ENCODE peak calls at places on chromosomes 3 and 15, in nine cellular contexts. One of them, this sample, is unnamed.
A peak's percentile ranks its signal among the peaks of the same experiment; 100 is the strongest.

GRCh38 chr3:186356152-186356551 is 5.9 kb downstream of the DGKG start:
- DNase-seq in astrocyte of the cerebellum: no peak
- DNase-seq in NCI-H146: no peak
- DNase-seq in NCI-H524 treated with DMSO at 0.1 percent for 48 hours: no peak
- DNase-seq in iris pigment epithelial cell: no peak
- DNase-seq in activated gamma-delta T cell treated with Interleukin-2 at 50 U/mL for 16 hours: no peak
- DNase-seq in kidney epithelial cell: no peak
- DNase-seq in GM10248: no peak
- DNase-seq in CD8-positive, alpha-beta memory T cell: no peak
- DNase-seq in this sample: no peak

GRCh38 chr3:130839815-130840214 is 54.1 kb upstream of the ATP2C1 start:
- DNase-seq in iris pigment epithelial cell: no peak
- DNase-seq in astrocyte of the cerebellum: no peak
- DNase-seq in CD8-positive, alpha-beta memory T cell: no peak
- DNase-seq in activated gamma-delta T cell treated with Interleukin-2 at 50 U/mL for 16 hours: no peak
- DNase-seq in kidney epithelial cell: no peak
- DNase-seq in GM10248: peak; percentile 25
- DNase-seq in NCI-H146: peak; percentile 49
- DNase-seq in NCI-H524 treated with DMSO at 0.1 percent for 48 hours: peak; percentile 90
- DNase-seq in this sample: no peak

GRCh38 chr15:78338756-78339155 is 1.4 kb upstream of the CRABP1 start:
- DNase-seq in iris pigment epithelial cell: no peak
- DNase-seq in NCI-H524 treated with DMSO at 0.1 percent for 48 hours: peak; percentile 77
- DNase-seq in GM10248: no peak
- DNase-seq in kidney epithelial cell: no peak
- DNase-seq in activated gamma-delta T cell treated with Interleukin-2 at 50 U/mL for 16 hours: no peak
- DNase-seq in CD8-positive, alpha-beta memory T cell: no peak
- DNase-seq in NCI-H146: no peak
- DNase-seq in astrocyte of the cerebellum: no peak
- DNase-seq in this sample: no peak

GRCh38 chr15:64901914-64902313 is 9.8 kb upstream of the ANKDD1A start:
- DNase-seq in astrocyte of the cerebellum: no peak
- DNase-seq in iris pigment epithelial cell: no peak
- DNase-seq in NCI-H524 treated with DMSO at 0.1 percent for 48 hours: no peak
- DNase-seq in GM10248: no peak
- DNase-seq in activated gamma-delta T cell treated with Interleukin-2 at 50 U/mL for 16 hours: no peak
- DNase-seq in CD8-positive, alpha-beta memory T cell: peak; percentile 56
- DNase-seq in kidney epithelial cell: no peak
- DNase-seq in NCI-H146: no peak
- DNase-seq in this sample: no peak

GRCh38 chr15:48803877-48804276 is 7.0 kb downstream of the CEP152 start:
- DNase-seq in activated gamma-delta T cell treated with Interleukin-2 at 50 U/mL for 16 hours: no peak
- DNase-seq in kidney epithelial cell: no peak
- DNase-seq in NCI-H146: peak; percentile 79
- DNase-seq in iris pigment epithelial cell: no peak
- DNase-seq in CD8-positive, alpha-beta memory T cell: no peak
- DNase-seq in astrocyte of the cerebellum: no peak
- DNase-seq in GM10248: no peak
- DNase-seq in NCI-H524 treated with DMSO at 0.1 percent for 48 hours: no peak
- DNase-seq in this sample: no peak

GRCh38 chr3:149435936-149436885 is 38.3 kb upstream of the TM4SF4 start:
- DNase-seq in astrocyte of the cerebellum: no peak
- DNase-seq in kidney epithelial cell: no peak
- DNase-seq in iris pigment epithelial cell: no peak
- DNase-seq in activated gamma-delta T cell treated with Interleukin-2 at 50 U/mL for 16 hours: no peak
- DNase-seq in NCI-H146: no peak
- DNase-seq in GM10248: no peak
- DNase-seq in NCI-H524 treated with DMSO at 0.1 percent for 48 hours: no peak
- DNase-seq in CD8-positive, alpha-beta memory T cell: no peak
- DNase-seq in this sample: no peak

GRCh38 chr3:24952388-24952787 is 457.7 kb upstream of the THRB start:
- DNase-seq in iris pigment epithelial cell: no peak
- DNase-seq in CD8-positive, alpha-beta memory T cell: no peak
- DNase-seq in GM10248: no peak
- DNase-seq in activated gamma-delta T cell treated with Interleukin-2 at 50 U/mL for 16 hours: no peak
- DNase-seq in kidney epithelial cell: no peak
- DNase-seq in NCI-H146: peak; percentile 31
- DNase-seq in NCI-H524 treated with DMSO at 0.1 percent for 48 hours: no peak
- DNase-seq in astrocyte of the cerebellum: no peak
- DNase-seq in this sample: no peak

GRCh38 chr15:68241088-68241935 is 11.8 kb upstream of the CLN6 start:
- DNase-seq in activated gamma-delta T cell treated with Interleukin-2 at 50 U/mL for 16 hours: no peak
- DNase-seq in astrocyte of the cerebellum: no peak
- DNase-seq in CD8-positive, alpha-beta memory T cell: no peak
- DNase-seq in GM10248: no peak
- DNase-seq in NCI-H146: no peak
- DNase-seq in kidney epithelial cell: no peak
- DNase-seq in iris pigment epithelial cell: no peak
- DNase-seq in NCI-H524 treated with DMSO at 0.1 percent for 48 hours: no peak
- DNase-seq in this sample: no peak

GRCh38 chr3:32500880-32501784 is 1.5 kb downstream of the CMTM6 start:
- DNase-seq in NCI-H146: no peak
- DNase-seq in NCI-H524 treated with DMSO at 0.1 percent for 48 hours: no peak
- DNase-seq in GM10248: no peak
- DNase-seq in kidney epithelial cell: no peak
- DNase-seq in astrocyte of the cerebellum: no peak
- DNase-seq in iris pigment epithelial cell: no peak
- DNase-seq in CD8-positive, alpha-beta memory T cell: no peak
- DNase-seq in activated gamma-delta T cell treated with Interleukin-2 at 50 U/mL for 16 hours: no peak
- DNase-seq in this sample: no peak

GRCh38 chr3:32972482-32973146 is 21.2 kb downstream of the CCR4 start:
- DNase-seq in astrocyte of the cerebellum: no peak
- DNase-seq in activated gamma-delta T cell treated with Interleukin-2 at 50 U/mL for 16 hours: no peak
- DNase-seq in iris pigment epithelial cell: no peak
- DNase-seq in CD8-positive, alpha-beta memory T cell: no peak
- DNase-seq in kidney epithelial cell: no peak
- DNase-seq in NCI-H524 treated with DMSO at 0.1 percent for 48 hours: no peak
- DNase-seq in NCI-H146: no peak
- DNase-seq in GM10248: no peak
- DNase-seq in this sample: no peak

GRCh38 chr15:99315636-99316035 is 64.4 kb downstream of the LRRC28 start:
- DNase-seq in GM10248: no peak
- DNase-seq in astrocyte of the cerebellum: no peak
- DNase-seq in NCI-H524 treated with DMSO at 0.1 percent for 48 hours: no peak
- DNase-seq in kidney epithelial cell: no peak
- DNase-seq in CD8-positive, alpha-beta memory T cell: no peak
- DNase-seq in activated gamma-delta T cell treated with Interleukin-2 at 50 U/mL for 16 hours: no peak
- DNase-seq in iris pigment epithelial cell: no peak
- DNase-seq in NCI-H146: no peak
- DNase-seq in this sample: no peak

GRCh38 chr3:12288466-12289129 is at the start of gene PPARG:
- DNase-seq in GM10248: peak; percentile 22
- DNase-seq in kidney epithelial cell: no peak
- DNase-seq in CD8-positive, alpha-beta memory T cell: no peak
- DNase-seq in astrocyte of the cerebellum: no peak
- DNase-seq in NCI-H146: no peak
- DNase-seq in activated gamma-delta T cell treated with Interleukin-2 at 50 U/mL for 16 hours: no peak
- DNase-seq in NCI-H524 treated with DMSO at 0.1 percent for 48 hours: no peak
- DNase-seq in iris pigment epithelial cell: peak; percentile 44
- DNase-seq in this sample: no peak

GRCh38 chr15:90864507-90864906 is 3.9 kb upstream of the FURIN start:
- DNase-seq in astrocyte of the cerebellum: no peak
- DNase-seq in GM10248: no peak
- DNase-seq in activated gamma-delta T cell treated with Interleukin-2 at 50 U/mL for 16 hours: no peak
- DNase-seq in kidney epithelial cell: no peak
- DNase-seq in CD8-positive, alpha-beta memory T cell: no peak
- DNase-seq in NCI-H146: no peak
- DNase-seq in iris pigment epithelial cell: peak; percentile 17
- DNase-seq in NCI-H524 treated with DMSO at 0.1 percent for 48 hours: no peak
- DNase-seq in this sample: no peak

GRCh38 chr3:71111784-71112440 is 471.6 kb downstream of the FOXP1 start:
- DNase-seq in GM10248: no peak
- DNase-seq in iris pigment epithelial cell: peak; percentile 96
- DNase-seq in NCI-H524 treated with DMSO at 0.1 percent for 48 hours: no peak
- DNase-seq in activated gamma-delta T cell treated with Interleukin-2 at 50 U/mL for 16 hours: no peak
- DNase-seq in NCI-H146: no peak
- DNase-seq in kidney epithelial cell: no peak
- DNase-seq in astrocyte of the cerebellum: no peak
- DNase-seq in CD8-positive, alpha-beta memory T cell: no peak
- DNase-seq in this sample: no peak

This sample was measured in activated T-cell treated with anti-CD3 and anti-CD28 coated beads for 1 hour.